ENCODE peak calls at places on chromosomes 5 and 9, in four cellular contexts. J is activated CD4-positive, CD25-positive, alpha-beta regulatory T cell; X is Peyer's patch; V is fibroblast of lung. L is an unnamed sample.
A peak's percentile ranks its signal among the peaks of the same experiment; 100 is the strongest.

GRCh38 chr9:72012642-72013041 is 47.8 kb downstream of the C9orf57 start:
- DNase-seq in X (peak; percentile 57), J (no peak), V (no peak), L (no peak)

GRCh38 chr9:130970855-130971254 is 31.8 kb upstream of the FIBCD1 start:
- DNase-seq in V (no peak), J (no peak), X (no peak), L (no peak)

GRCh38 chr9:91758491-91758981 is 191.5 kb downstream of the ROR2 start:
- DNase-seq in X (peak; percentile 55), V (peak; percentile 36), J (peak; percentile 3), L (peak; percentile 71)

GRCh38 chr9:105242557-105242956 is 1.9 kb upstream of the SLC44A1 start:
- DNase-seq in X (no peak), V (no peak), J (no peak), L (no peak)

GRCh38 chr5:78002690-78003089 is 226.6 kb upstream of the TBCA start:
- DNase-seq in J (no peak), V (no peak), X (no peak), L (no peak)

GRCh38 chr5:6761333-6761732 is 48.1 kb downstream of the TENT4A start:
- DNase-seq in X (no peak), V (no peak), J (no peak), L (no peak)

GRCh38 chr5:82163459-82164108 is 114.6 kb downstream of the RPS23 start:
- DNase-seq in X (no peak), J (no peak), V (peak; percentile 52), L (no peak)

GRCh38 chr9:92763721-92764380 is 782 bp downstream of the BICD2 start:
- DNase-seq in V (peak; percentile 23), X (peak; percentile 68), J (no peak), L (no peak)

GRCh38 chr5:24909210-24909609 is 264.4 kb upstream of the CDH10 start:
- DNase-seq in X (no peak), J (no peak), V (no peak), L (no peak)

GRCh38 chr5:77971965-77972544 is 195.9 kb upstream of the TBCA start:
- DNase-seq in J (no peak), V (no peak), X (no peak), L (no peak)

GRCh38 chr9:37745970-37746369 is 7.6 kb upstream of the TRMT10B start:
- DNase-seq in X (no peak), V (no peak), J (no peak), L (no peak)

GRCh38 chr9:17658237-17658636 is 79.4 kb downstream of the SH3GL2 start:
- DNase-seq in V (no peak), X (no peak), J (no peak), L (no peak)